ENCODE peak calls at places on chromosomes 1 and 21, in seven cellular contexts. One of them, this sample, is unnamed.

GRCh38 chr1:171645553-171646336 is 6.7 kb downstream of the MYOC start:
- DNase-seq in H54: no peak
- DNase-seq in activated CD4-positive, CD25-positive, alpha-beta regulatory T cell: no peak
- DNase-seq in fibroblast of the conjunctiva: peak
- DNase-seq in AG10803: peak
- DNase-seq in SK-MEL-5: no peak
- DNase-seq in stimulated activated naive CD8-positive, alpha-beta T cell treated with anti-CD3 and anti-CD28 coated beads, Interleukin-15, Interleukin-2, amounts not matched to agents 100 U/mL and 50 U/mL, for 24 hours: no peak
- DNase-seq in this sample: no peak

GRCh38 chr1:65510961-65511360 is 90.5 kb downstream of the LEPR start:
- DNase-seq in SK-MEL-5: no peak
- DNase-seq in activated CD4-positive, CD25-positive, alpha-beta regulatory T cell: no peak
- DNase-seq in fibroblast of the conjunctiva: no peak
- DNase-seq in H54: no peak
- DNase-seq in stimulated activated naive CD8-positive, alpha-beta T cell treated with anti-CD3 and anti-CD28 coated beads, Interleukin-15, Interleukin-2, amounts not matched to agents 100 U/mL and 50 U/mL, for 24 hours: no peak
- DNase-seq in AG10803: no peak
- DNase-seq in this sample: no peak

GRCh38 chr1:63112155-63112914 is 210.0 kb upstream of the FOXD3 start:
- DNase-seq in AG10803: peak
- DNase-seq in activated CD4-positive, CD25-positive, alpha-beta regulatory T cell: no peak
- DNase-seq in stimulated activated naive CD8-positive, alpha-beta T cell treated with anti-CD3 and anti-CD28 coated beads, Interleukin-15, Interleukin-2, amounts not matched to agents 100 U/mL and 50 U/mL, for 24 hours: no peak
- DNase-seq in SK-MEL-5: peak
- DNase-seq in fibroblast of the conjunctiva: peak
- DNase-seq in H54: peak
- DNase-seq in this sample: no peak

GRCh38 chr1:89907669-89908293 is 86.9 kb downstream of the LRRC8D start:
- DNase-seq in activated CD4-positive, CD25-positive, alpha-beta regulatory T cell: no peak
- DNase-seq in H54: no peak
- DNase-seq in fibroblast of the conjunctiva: no peak
- DNase-seq in SK-MEL-5: no peak
- DNase-seq in stimulated activated naive CD8-positive, alpha-beta T cell treated with anti-CD3 and anti-CD28 coated beads, Interleukin-15, Interleukin-2, amounts not matched to agents 100 U/mL and 50 U/mL, for 24 hours: no peak
- DNase-seq in AG10803: peak
- DNase-seq in this sample: no peak

GRCh38 chr1:209797978-209798639 is 7.8 kb downstream of the IRF6 start:
- DNase-seq in H54: no peak
- DNase-seq in SK-MEL-5: peak
- DNase-seq in activated CD4-positive, CD25-positive, alpha-beta regulatory T cell: no peak
- DNase-seq in AG10803: peak
- DNase-seq in stimulated activated naive CD8-positive, alpha-beta T cell treated with anti-CD3 and anti-CD28 coated beads, Interleukin-15, Interleukin-2, amounts not matched to agents 100 U/mL and 50 U/mL, for 24 hours: no peak
- DNase-seq in fibroblast of the conjunctiva: no peak
- DNase-seq in this sample: no peak

GRCh38 chr1:226646870-226647449 is 92.1 kb downstream of the ITPKB start:
- DNase-seq in H54: no peak
- DNase-seq in activated CD4-positive, CD25-positive, alpha-beta regulatory T cell: no peak
- DNase-seq in fibroblast of the conjunctiva: no peak
- DNase-seq in AG10803: no peak
- DNase-seq in SK-MEL-5: no peak
- DNase-seq in stimulated activated naive CD8-positive, alpha-beta T cell treated with anti-CD3 and anti-CD28 coated beads, Interleukin-15, Interleukin-2, amounts not matched to agents 100 U/mL and 50 U/mL, for 24 hours: no peak
- DNase-seq in this sample: no peak

GRCh38 chr21:36422279-36423098 is 37.3 kb downstream of the CHAF1B start:
- DNase-seq in stimulated activated naive CD8-positive, alpha-beta T cell treated with anti-CD3 and anti-CD28 coated beads, Interleukin-15, Interleukin-2, amounts not matched to agents 100 U/mL and 50 U/mL, for 24 hours: peak
- DNase-seq in H54: peak
- DNase-seq in AG10803: peak
- DNase-seq in activated CD4-positive, CD25-positive, alpha-beta regulatory T cell: no peak
- DNase-seq in fibroblast of the conjunctiva: peak
- DNase-seq in SK-MEL-5: peak
- DNase-seq in this sample: no peak

GRCh38 chr1:228341450-228341813 is 65.2 kb downstream of the TRIM11 start:
- DNase-seq in SK-MEL-5: no peak
- DNase-seq in H54: no peak
- DNase-seq in activated CD4-positive, CD25-positive, alpha-beta regulatory T cell: no peak
- DNase-seq in stimulated activated naive CD8-positive, alpha-beta T cell treated with anti-CD3 and anti-CD28 coated beads, Interleukin-15, Interleukin-2, amounts not matched to agents 100 U/mL and 50 U/mL, for 24 hours: no peak
- DNase-seq in AG10803: no peak
- DNase-seq in fibroblast of the conjunctiva: no peak
- DNase-seq in this sample: no peak

GRCh38 chr1:194654956-194655355 is 1468.5 kb upstream of the B3GALT2 start:
- DNase-seq in H54: no peak
- DNase-seq in fibroblast of the conjunctiva: no peak
- DNase-seq in SK-MEL-5: no peak
- DNase-seq in activated CD4-positive, CD25-positive, alpha-beta regulatory T cell: no peak
- DNase-seq in AG10803: no peak
- DNase-seq in stimulated activated naive CD8-positive, alpha-beta T cell treated with anti-CD3 and anti-CD28 coated beads, Interleukin-15, Interleukin-2, amounts not matched to agents 100 U/mL and 50 U/mL, for 24 hours: no peak
- DNase-seq in this sample: no peak

GRCh38 chr1:247548847-247549246 is at the start of gene GCSAML:
- DNase-seq in activated CD4-positive, CD25-positive, alpha-beta regulatory T cell: no peak
- DNase-seq in fibroblast of the conjunctiva: no peak
- DNase-seq in H54: no peak
- DNase-seq in stimulated activated naive CD8-positive, alpha-beta T cell treated with anti-CD3 and anti-CD28 coated beads, Interleukin-15, Interleukin-2, amounts not matched to agents 100 U/mL and 50 U/mL, for 24 hours: peak
- DNase-seq in AG10803: no peak
- DNase-seq in SK-MEL-5: no peak
- DNase-seq in this sample: no peak

GRCh38 chr1:109917429-109918076 is 6.9 kb downstream of the CSF1 start:
- DNase-seq in H54: no peak
- DNase-seq in activated CD4-positive, CD25-positive, alpha-beta regulatory T cell: no peak
- DNase-seq in stimulated activated naive CD8-positive, alpha-beta T cell treated with anti-CD3 and anti-CD28 coated beads, Interleukin-15, Interleukin-2, amounts not matched to agents 100 U/mL and 50 U/mL, for 24 hours: no peak
- DNase-seq in SK-MEL-5: no peak
- DNase-seq in fibroblast of the conjunctiva: no peak
- DNase-seq in AG10803: no peak
- DNase-seq in this sample: no peak

GRCh38 chr1:221515496-221515895 is 226.4 kb downstream of the DUSP10 start:
- DNase-seq in AG10803: no peak
- DNase-seq in activated CD4-positive, CD25-positive, alpha-beta regulatory T cell: no peak
- DNase-seq in stimulated activated naive CD8-positive, alpha-beta T cell treated with anti-CD3 and anti-CD28 coated beads, Interleukin-15, Interleukin-2, amounts not matched to agents 100 U/mL and 50 U/mL, for 24 hours: no peak
- DNase-seq in fibroblast of the conjunctiva: no peak
- DNase-seq in SK-MEL-5: no peak
- DNase-seq in H54: no peak
- DNase-seq in this sample: no peak

GRCh38 chr1:71080178-71080781 is 555 bp downstream of the ZRANB2 start:
- DNase-seq in AG10803: peak
- DNase-seq in SK-MEL-5: peak
- DNase-seq in fibroblast of the conjunctiva: no peak
- DNase-seq in activated CD4-positive, CD25-positive, alpha-beta regulatory T cell: no peak
- DNase-seq in H54: no peak
- DNase-seq in stimulated activated naive CD8-positive, alpha-beta T cell treated with anti-CD3 and anti-CD28 coated beads, Interleukin-15, Interleukin-2, amounts not matched to agents 100 U/mL and 50 U/mL, for 24 hours: peak
- DNase-seq in this sample: peak

GRCh38 chr1:46448109-46448911 is 41.3 kb upstream of the DMBX1 start:
- DNase-seq in activated CD4-positive, CD25-positive, alpha-beta regulatory T cell: no peak
- DNase-seq in stimulated activated naive CD8-positive, alpha-beta T cell treated with anti-CD3 and anti-CD28 coated beads, Interleukin-15, Interleukin-2, amounts not matched to agents 100 U/mL and 50 U/mL, for 24 hours: no peak
- DNase-seq in fibroblast of the conjunctiva: no peak
- DNase-seq in SK-MEL-5: no peak
- DNase-seq in H54: no peak
- DNase-seq in AG10803: no peak
- DNase-seq in this sample: no peak

GRCh38 chr21:33434770-33435360 is 31.7 kb downstream of the IFNGR2 start:
- DNase-seq in fibroblast of the conjunctiva: peak
- DNase-seq in H54: peak
- DNase-seq in AG10803: peak
- DNase-seq in activated CD4-positive, CD25-positive, alpha-beta regulatory T cell: no peak
- DNase-seq in stimulated activated naive CD8-positive, alpha-beta T cell treated with anti-CD3 and anti-CD28 coated beads, Interleukin-15, Interleukin-2, amounts not matched to agents 100 U/mL and 50 U/mL, for 24 hours: peak
- DNase-seq in SK-MEL-5: peak
- DNase-seq in this sample: no peak

GRCh38 chr1:172719694-172720138 is 60.8 kb downstream of the FASLG start:
- DNase-seq in stimulated activated naive CD8-positive, alpha-beta T cell treated with anti-CD3 and anti-CD28 coated beads, Interleukin-15, Interleukin-2, amounts not matched to agents 100 U/mL and 50 U/mL, for 24 hours: no peak
- DNase-seq in H54: no peak
- DNase-seq in SK-MEL-5: peak
- DNase-seq in AG10803: peak
- DNase-seq in activated CD4-positive, CD25-positive, alpha-beta regulatory T cell: no peak
- DNase-seq in fibroblast of the conjunctiva: peak
- DNase-seq in this sample: no peak

GRCh38 chr1:116370186-116370585 is 2.9 kb upstream of the ATP1A1 start:
- DNase-seq in AG10803: no peak
- DNase-seq in SK-MEL-5: no peak
- DNase-seq in H54: no peak
- DNase-seq in fibroblast of the conjunctiva: no peak
- DNase-seq in activated CD4-positive, CD25-positive, alpha-beta regulatory T cell: no peak
- DNase-seq in stimulated activated naive CD8-positive, alpha-beta T cell treated with anti-CD3 and anti-CD28 coated beads, Interleukin-15, Interleukin-2, amounts not matched to agents 100 U/mL and 50 U/mL, for 24 hours: no peak
- DNase-seq in this sample: no peak

GRCh38 chr1:226799634-226800281 is 60.7 kb upstream of the ITPKB start:
- DNase-seq in SK-MEL-5: no peak
- DNase-seq in fibroblast of the conjunctiva: no peak
- DNase-seq in AG10803: no peak
- DNase-seq in stimulated activated naive CD8-positive, alpha-beta T cell treated with anti-CD3 and anti-CD28 coated beads, Interleukin-15, Interleukin-2, amounts not matched to agents 100 U/mL and 50 U/mL, for 24 hours: no peak
- DNase-seq in H54: no peak
- DNase-seq in activated CD4-positive, CD25-positive, alpha-beta regulatory T cell: no peak
- DNase-seq in this sample: no peak

GRCh38 chr1:224502459-224503160 is 68.0 kb upstream of the WDR26 start:
- DNase-seq in H54: peak
- DNase-seq in stimulated activated naive CD8-positive, alpha-beta T cell treated with anti-CD3 and anti-CD28 coated beads, Interleukin-15, Interleukin-2, amounts not matched to agents 100 U/mL and 50 U/mL, for 24 hours: no peak
- DNase-seq in SK-MEL-5: peak
- DNase-seq in AG10803: no peak
- DNase-seq in activated CD4-positive, CD25-positive, alpha-beta regulatory T cell: no peak
- DNase-seq in fibroblast of the conjunctiva: no peak
- DNase-seq in this sample: no peak

GRCh38 chr1:32339363-32339978 is 3.4 kb upstream of the MARCKSL1 start:
- DNase-seq in AG10803: no peak
- DNase-seq in SK-MEL-5: no peak
- DNase-seq in activated CD4-positive, CD25-positive, alpha-beta regulatory T cell: no peak
- DNase-seq in fibroblast of the conjunctiva: no peak
- DNase-seq in H54: no peak
- DNase-seq in stimulated activated naive CD8-positive, alpha-beta T cell treated with anti-CD3 and anti-CD28 coated beads, Interleukin-15, Interleukin-2, amounts not matched to agents 100 U/mL and 50 U/mL, for 24 hours: peak
- DNase-seq in this sample: no peak

GRCh38 chr21:17536381-17536780 is 23.5 kb downstream of the CXADR start:
- DNase-seq in SK-MEL-5: no peak
- DNase-seq in stimulated activated naive CD8-positive, alpha-beta T cell treated with anti-CD3 and anti-CD28 coated beads, Interleukin-15, Interleukin-2, amounts not matched to agents 100 U/mL and 50 U/mL, for 24 hours: no peak
- DNase-seq in AG10803: no peak
- DNase-seq in H54: no peak
- DNase-seq in fibroblast of the conjunctiva: no peak
- DNase-seq in activated CD4-positive, CD25-positive, alpha-beta regulatory T cell: no peak
- DNase-seq in this sample: no peak

GRCh38 chr1:78472251-78472620 is 18.5 kb upstream of the PTGFR start:
- DNase-seq in stimulated activated naive CD8-positive, alpha-beta T cell treated with anti-CD3 and anti-CD28 coated beads, Interleukin-15, Interleukin-2, amounts not matched to agents 100 U/mL and 50 U/mL, for 24 hours: no peak
- DNase-seq in activated CD4-positive, CD25-positive, alpha-beta regulatory T cell: no peak
- DNase-seq in AG10803: no peak
- DNase-seq in H54: no peak
- DNase-seq in fibroblast of the conjunctiva: no peak
- DNase-seq in SK-MEL-5: no peak
- DNase-seq in this sample: no peak

GRCh38 chr1:14571810-14572767 is 26.4 kb upstream of the KAZN start:
- DNase-seq in activated CD4-positive, CD25-positive, alpha-beta regulatory T cell: no peak
- DNase-seq in SK-MEL-5: peak
- DNase-seq in H54: no peak
- DNase-seq in AG10803: no peak
- DNase-seq in fibroblast of the conjunctiva: no peak
- DNase-seq in stimulated activated naive CD8-positive, alpha-beta T cell treated with anti-CD3 and anti-CD28 coated beads, Interleukin-15, Interleukin-2, amounts not matched to agents 100 U/mL and 50 U/mL, for 24 hours: peak
- DNase-seq in this sample: no peak

GRCh38 chr1:53409233-53409632 is 50.0 kb upstream of the DMRTB1 start:
- DNase-seq in fibroblast of the conjunctiva: no peak
- DNase-seq in stimulated activated naive CD8-positive, alpha-beta T cell treated with anti-CD3 and anti-CD28 coated beads, Interleukin-15, Interleukin-2, amounts not matched to agents 100 U/mL and 50 U/mL, for 24 hours: no peak
- DNase-seq in SK-MEL-5: no peak
- DNase-seq in activated CD4-positive, CD25-positive, alpha-beta regulatory T cell: no peak
- DNase-seq in AG10803: no peak
- DNase-seq in H54: no peak
- DNase-seq in this sample: no peak

This sample was measured in activated naive CD8-positive, alpha-beta T cell treated with anti-CD3 and anti-CD28 coated beads, Interleukin-2, amount 50 U/mL, for 16 hours.